ENCODE peak calls at places on chromosome 13, in five cellular contexts. S, A, R, W and J are unnamed samples.

GRCh38 chr13:99237981-99238662 is 20.1 kb downstream of the GPR18 start:
- DNase-seq in S (no peak), A (no peak), R (no peak), W (no peak), J (no peak)

GRCh38 chr13:50801087-50801931 is 42.2 kb downstream of the DLEU7 start:
- DNase-seq in S (peak), A (peak), R (peak), W (peak), J (peak)

GRCh38 chr13:99750951-99751350 is 220.6 kb downstream of the ZIC5 start:
- DNase-seq in S (no peak), A (peak), R (no peak), W (no peak), J (no peak)

GRCh38 chr13:99055286-99056073 is 77.6 kb upstream of the DOCK9 start:
- DNase-seq in S (no peak), A (no peak), R (no peak), W (no peak), J (no peak)

GRCh38 chr13:92838786-92839185 is 387.8 kb upstream of the GPC6 start:
- DNase-seq in S (no peak), A (no peak), R (no peak), W (peak), J (peak)

GRCh38 chr13:31242342-31242741 is 42.6 kb downstream of the B3GLCT start:
- DNase-seq in S (no peak), A (no peak), R (no peak), W (no peak), J (no peak)

GRCh38 chr13:97502691-97503090 is 68.7 kb downstream of the RAP2A start:
- DNase-seq in S (no peak), A (no peak), R (no peak), W (no peak), J (no peak)

GRCh38 chr13:114109646-114110045 is 22.8 kb downstream of the RASA3 start:
- DNase-seq in S (no peak), A (no peak), R (no peak), W (no peak), J (no peak)

GRCh38 chr13:41352935-41353801 is 42.1 kb downstream of the NAA16 start:
- DNase-seq in S (peak), A (no peak), R (peak), W (peak), J (peak)

GRCh38 chr13:109669234-109669612 is 117.2 kb downstream of the IRS2 start:
- DNase-seq in S (no peak), A (no peak), R (no peak), W (no peak), J (no peak)

GRCh38 chr13:100630564-100630963 is 42.0 kb upstream of the GGACT start:
- DNase-seq in S (no peak), A (no peak), R (no peak), W (peak), J (no peak)

GRCh38 chr13:22198001-22198400 is 527.1 kb downstream of the FGF9 start:
- DNase-seq in S (no peak), A (no peak), R (no peak), W (no peak), J (no peak)

GRCh38 chr13:28448959-28449358 is 46.0 kb downstream of the FLT1 start:
- DNase-seq in S (no peak), A (no peak), R (no peak), W (no peak), J (no peak)

GRCh38 chr13:51444922-51445321 is 7.9 kb downstream of the INTS6 start:
- DNase-seq in S (no peak), A (no peak), R (no peak), W (no peak), J (peak)

GRCh38 chr13:64551755-64552154 is 2678.4 kb downstream of the PCDH9 start:
- DNase-seq in S (no peak), A (no peak), R (no peak), W (no peak), J (peak)

GRCh38 chr13:73466561-73466960 is 407.8 kb downstream of the KLF5 start:
- DNase-seq in S (no peak), A (no peak), R (no peak), W (no peak), J (no peak)

GRCh38 chr13:94656766-94657165 is 55.1 kb downstream of the GPR180 start:
- DNase-seq in S (peak), A (no peak), R (peak), W (no peak), J (peak)

GRCh38 chr13:85519363-85519762 is 279.9 kb downstream of the SLITRK6 start:
- DNase-seq in S (no peak), A (no peak), R (no peak), W (no peak), J (no peak)

GRCh38 chr13:67726979-67727378 is 496.8 kb upstream of the PCDH9 start:
- DNase-seq in S (no peak), A (no peak), R (no peak), W (peak), J (no peak)

GRCh38 chr13:50127017-50127725 is 111.9 kb downstream of the KCNRG start:
- DNase-seq in S (no peak), A (peak), R (no peak), W (no peak), J (no peak)

GRCh38 chr13:110261166-110262081 is 45.5 kb downstream of the COL4A1 start:
- DNase-seq in S (no peak), A (peak), R (no peak), W (no peak), J (no peak)

GRCh38 chr13:79401259-79402071 is 4.6 kb downstream of the RBM26 start:
- DNase-seq in S (no peak), A (no peak), R (no peak), W (no peak), J (no peak)

GRCh38 chr13:90834700-90835099 is 512.8 kb upstream of the MIR17HG start:
- DNase-seq in S (no peak), A (no peak), R (no peak), W (no peak), J (no peak)

GRCh38 chr13:61575941-61576340 is 160.3 kb upstream of the PCDH20 start:
- DNase-seq in S (no peak), A (no peak), R (no peak), W (no peak), J (no peak)

GRCh38 chr13:76210262-76210661 is 574.1 kb downstream of the LMO7 start:
- DNase-seq in S (no peak), A (no peak), R (no peak), W (no peak), J (no peak)

GRCh38 chr13:106348032-106348431 is 187.4 kb downstream of the EFNB2 start:
- DNase-seq in S (no peak), A (no peak), R (no peak), W (no peak), J (peak)

GRCh38 chr13:30744056-30744684 is 8.8 kb downstream of the ALOX5AP start:
- DNase-seq in S (no peak), A (no peak), R (peak), W (peak), J (peak)

GRCh38 chr13:28013482-28013881 is 25.0 kb upstream of the URAD start:
- DNase-seq in S (no peak), A (no peak), R (no peak), W (no peak), J (no peak)

GRCh38 chr13:27270594-27271520 is at the start of gene RASL11A:
- DNase-seq in S (peak), A (peak), R (no peak), W (peak), J (peak)

GRCh38 chr13:69948016-69948415 is 159.6 kb upstream of the ATXN8OS start:
- DNase-seq in S (no peak), A (no peak), R (peak), W (no peak), J (no peak)

GRCh38 chr13:110398564-110399507 is 91.8 kb downstream of the COL4A2 start:
- DNase-seq in S (no peak), A (no peak), R (no peak), W (no peak), J (no peak)

GRCh38 chr13:101231751-101232428 is 184.4 kb downstream of the NALCN start:
- DNase-seq in S (no peak), A (no peak), R (no peak), W (no peak), J (no peak)

GRCh38 chr13:24682353-24682752 is 2.1 kb downstream of the ATP12A start:
- DNase-seq in S (no peak), A (no peak), R (no peak), W (no peak), J (no peak)
- TF ChIP-seq KDM1A in S (no peak), A (no peak), R (no peak), W (no peak), J (no peak)

GRCh38 chr13:34020388-34020787 is 202.4 kb downstream of the RFC3 start:
- DNase-seq in S (no peak), A (no peak), R (no peak), W (no peak), J (no peak)
- TF ChIP-seq KDM1A in S (no peak), A (no peak), R (no peak), W (no peak), J (no peak)

DNA sequence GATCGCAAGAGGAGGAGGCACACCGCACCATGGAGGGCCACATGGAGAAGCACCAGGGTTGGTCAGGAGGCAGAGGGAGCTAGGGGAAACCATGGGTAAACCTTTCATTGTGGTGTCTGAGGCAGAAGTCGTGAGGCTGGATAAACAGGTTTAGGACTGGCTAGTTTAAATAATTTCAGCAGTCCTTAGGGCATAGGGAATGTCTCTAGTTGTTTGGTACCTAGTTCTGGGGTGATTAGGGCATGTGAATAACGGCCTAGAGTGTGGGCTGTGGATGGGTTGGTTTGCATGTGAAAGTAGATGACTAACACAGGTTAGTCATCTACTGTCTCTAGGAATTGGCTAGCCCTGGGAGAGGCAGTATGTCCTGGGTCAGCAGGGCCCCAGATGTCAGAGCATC is 102.3 kb downstream of the STOML3 start:
- DNase-seq in S (no peak), A (no peak), R (no peak), W (no peak), J (no peak)
- TF ChIP-seq KDM1A in S (no peak), A (no peak), R (no peak), W (no peak), J (no peak)

GRCh38 chr13:37173214-37173613 is 67.8 kb upstream of the CSNK1A1L start:
- DNase-seq in S (no peak), A (no peak), R (no peak), W (no peak), J (no peak)
- TF ChIP-seq KDM1A in S (no peak), A (no peak), R (no peak), W (no peak), J (no peak)

DNA sequence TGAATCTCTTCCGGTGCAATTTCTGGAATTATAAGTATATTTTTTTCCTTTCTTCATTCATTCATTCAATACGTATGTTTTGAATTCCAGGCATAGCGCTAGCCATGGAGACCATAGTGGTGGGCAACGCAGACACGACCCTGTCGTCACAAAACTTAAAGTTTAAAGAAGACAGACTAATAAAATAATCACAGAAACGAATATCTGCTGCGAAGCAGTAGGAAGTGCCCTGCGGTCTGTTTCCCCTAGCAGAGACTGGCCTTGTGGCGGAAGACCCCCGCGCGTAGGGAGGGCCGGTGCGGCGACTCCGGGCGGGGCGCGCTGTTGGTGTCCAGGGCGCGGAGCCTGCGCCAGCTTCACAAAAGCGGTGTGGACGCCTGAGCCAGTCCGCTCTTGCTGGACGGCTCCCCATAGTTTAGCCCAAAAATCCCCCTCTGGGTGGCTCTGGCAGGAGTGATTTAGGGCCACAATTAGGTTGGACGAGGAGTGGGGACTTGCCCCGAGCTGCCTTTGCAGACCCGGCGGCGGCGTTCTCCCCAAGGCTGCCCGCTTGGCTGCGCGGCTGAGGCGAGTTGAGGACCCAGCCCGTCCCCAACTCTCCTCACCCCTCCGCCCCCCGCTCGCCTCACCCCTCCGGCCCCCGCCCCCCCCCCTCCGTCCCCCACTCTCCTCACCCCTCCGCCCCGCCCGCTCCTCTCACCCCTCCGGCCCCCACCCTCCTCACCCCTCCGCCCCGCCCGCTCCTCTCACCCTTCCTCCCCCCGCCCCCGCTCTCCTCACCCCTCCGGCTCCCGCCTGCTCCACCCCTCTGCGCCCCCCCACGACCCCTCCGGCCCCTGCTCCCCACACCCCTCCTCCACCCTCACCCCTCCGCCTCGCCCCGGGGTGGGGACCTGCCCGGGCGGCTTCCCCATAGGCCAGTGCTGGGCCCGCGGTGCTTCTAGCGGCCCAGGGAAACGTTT is 14.2 kb upstream of the LATS2 start:
- DNase-seq in S (no peak), A (peak), R (no peak), W (no peak), J (no peak)
- TF ChIP-seq KDM1A in S (no peak), A (no peak), R (no peak), W (no peak), J (no peak)

DNA sequence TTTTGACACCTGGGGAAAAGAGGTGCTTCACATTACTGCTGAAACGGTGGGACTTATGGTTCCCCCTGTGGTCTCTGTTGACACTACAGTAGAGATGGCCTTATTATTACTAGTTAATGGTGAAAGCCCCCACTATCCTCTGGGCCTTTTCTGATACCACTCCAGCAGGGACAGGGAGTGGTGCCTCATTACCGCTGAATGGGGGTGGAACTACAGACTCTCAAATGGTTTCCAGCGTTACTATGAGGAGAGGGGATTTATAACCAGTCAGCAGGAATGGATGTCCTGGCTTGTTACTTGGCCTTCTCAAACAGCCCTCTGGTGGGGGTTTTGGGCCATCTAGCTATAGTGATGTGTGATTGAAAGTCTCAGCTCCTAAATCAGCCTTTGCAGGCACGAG is 96.7 kb upstream of the DIAPH3 start:
- DNase-seq in S (no peak), A (no peak), R (no peak), W (no peak), J (no peak)
- TF ChIP-seq KDM1A in S (no peak), A (no peak), R (no peak), W (no peak), J (no peak)

DNA sequence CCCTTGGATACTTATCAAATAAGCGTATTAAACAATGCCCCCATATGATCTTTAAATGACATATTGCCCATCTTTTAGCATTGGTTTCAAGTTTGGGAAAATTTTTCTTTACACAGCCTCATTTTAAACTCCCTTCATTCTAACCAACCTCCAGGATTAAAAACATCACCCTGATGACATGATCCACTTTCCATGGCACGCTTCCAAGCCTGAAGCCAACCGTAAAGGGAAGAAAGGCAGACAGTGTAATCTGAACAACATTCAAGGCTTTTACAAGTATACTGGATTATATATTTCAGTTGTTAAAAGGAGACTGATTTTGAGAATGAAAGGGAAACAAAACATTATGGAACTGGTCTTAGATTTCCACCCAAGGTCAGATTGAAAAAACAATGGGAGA is 1721.9 kb downstream of the OLFM4 start:
- DNase-seq in S (no peak), A (no peak), R (no peak), W (no peak), J (no peak)
- TF ChIP-seq KDM1A in S (no peak), A (no peak), R (no peak), W (no peak), J (no peak)